ENCODE peak calls at places on chromosomes 11 and 22, in four cellular contexts. S, D, P and V are unnamed samples.

GRCh38 chr11:32435511-32435946 is at the start of gene WT1:
- DNase-seq in S (peak), D (no peak), P (no peak), V (peak)

GRCh38 chr11:86446163-86446923 is 71.7 kb downstream of the CCDC81 start:
- DNase-seq in P (no peak), S (no peak), D (no peak), V (no peak)

GRCh38 chr11:26087095-26087935 is 244.6 kb upstream of the ANO3 start:
- DNase-seq in S (no peak), P (no peak), D (peak), V (no peak)

GRCh38 chr11:69891421-69892236 is 72.4 kb upstream of the FGF3 start:
- DNase-seq in S (no peak), P (peak), D (no peak), V (no peak)

GRCh38 chr11:46099973-46100335 is 21.3 kb downstream of the PHF21A start:
- DNase-seq in S (no peak), P (no peak), D (no peak), V (no peak)

GRCh38 chr11:33039274-33040126 is at the start of gene TCP11L1:
- DNase-seq in P (peak), D (peak), S (peak), V (peak)

GRCh38 chr11:73154178-73154577 is 12.1 kb upstream of the FCHSD2 start:
- DNase-seq in P (no peak), D (peak), S (no peak), V (no peak)

GRCh38 chr22:49869855-49870712 is 16.4 kb downstream of the ZBED4 start:
- DNase-seq in P (no peak), D (no peak), S (no peak), V (no peak)

GRCh38 chr22:36977401-36977861 is 41.8 kb downstream of the TST start:
- DNase-seq in D (peak), S (peak), P (peak), V (peak)

GRCh38 chr11:66983275-66983924 is 8.3 kb downstream of the C11orf86 start:
- DNase-seq in P (no peak), D (no peak), S (no peak), V (no peak)

GRCh38 chr11:116257092-116257491 is 515.7 kb downstream of the BUD13 start:
- DNase-seq in P (no peak), S (peak), D (no peak), V (peak)

GRCh38 chr11:112961751-112962747 is 829 bp downstream of the NCAM1 start:
- DNase-seq in D (no peak), P (no peak), S (no peak), V (peak)

GRCh38 chr11:120272303-120272702 is 32.4 kb downstream of the POU2F3 start:
- DNase-seq in P (no peak), S (no peak), D (no peak), V (no peak)

GRCh38 chr11:118581057-118581456 is 8.8 kb downstream of the ARCN1 start:
- DNase-seq in S (no peak), P (no peak), D (no peak), V (no peak)

GRCh38 chr11:16261836-16262644 is 94.3 kb downstream of the SOX6 start:
- DNase-seq in P (peak), D (no peak), S (no peak), V (no peak)

GRCh38 chr11:86523738-86524602 is 148.4 kb downstream of the ME3 start:
- DNase-seq in S (peak), P (peak), D (no peak), V (no peak)

GRCh38 chr22:37126882-37127281 is 17.4 kb upstream of the TMPRSS6 start:
- DNase-seq in D (no peak), P (no peak), S (peak), V (peak)

GRCh38 chr11:13667795-13668101 is 720 bp upstream of the FAR1 start:
- DNase-seq in S (no peak), P (no peak), D (no peak), V (no peak)

GRCh38 chr11:85965202-85965601 is 103.7 kb downstream of the PICALM start:
- DNase-seq in S (no peak), D (no peak), P (no peak), V (no peak)

GRCh38 chr22:27391092-27391770 is 410.3 kb downstream of the MN1 start:
- DNase-seq in D (no peak), S (no peak), P (no peak), V (no peak)

GRCh38 chr11:68690671-68691401 is 6.5 kb downstream of the GAL start:
- DNase-seq in S (no peak), P (no peak), D (no peak), V (no peak)

GRCh38 chr11:33514079-33514690 is 186.4 kb downstream of the C11orf91 start:
- DNase-seq in D (no peak), P (no peak), S (no peak), V (no peak)

GRCh38 chr11:129610125-129610524 is 205.5 kb upstream of the TMEM45B start:
- DNase-seq in D (no peak), P (no peak), S (no peak), V (no peak)

GRCh38 chr11:84905411-84905810 is 721.7 kb downstream of the DLG2 start:
- DNase-seq in D (no peak), P (no peak), S (no peak), V (no peak)

GRCh38 chr11:84899740-84900139 is 727.4 kb downstream of the DLG2 start:
- DNase-seq in P (peak), S (no peak), D (no peak), V (peak)

GRCh38 chr11:84899134-84899533 is 728.0 kb downstream of the DLG2 start:
- DNase-seq in D (no peak), S (no peak), P (no peak), V (no peak)

GRCh38 chr11:84901986-84902385 is 725.2 kb downstream of the DLG2 start:
- DNase-seq in P (no peak), S (no peak), D (no peak), V (no peak)

GRCh38 chr11:84902445-84902844 is 724.7 kb downstream of the DLG2 start:
- DNase-seq in S (no peak), D (no peak), P (no peak), V (no peak)
- TF ChIP-seq TARDBP in S (no peak), D (no peak), P (no peak), V (no peak)

GRCh38 chr11:36510567-36511020 is 522 bp upstream of the TRAF6 start:
- DNase-seq in P (no peak), S (no peak), D (no peak), V (no peak)

GRCh38 chr11:36509265-36509664 is 807 bp downstream of the TRAF6 start:
- DNase-seq in P (no peak), S (peak), D (no peak), V (no peak)

GRCh38 chr11:36509694-36510566 is at the start of gene TRAF6:
- DNase-seq in P (peak), S (peak), D (no peak), V (peak)

GRCh38 chr11:36507824-36508489 is 2.1 kb downstream of the TRAF6 start:
- DNase-seq in D (no peak), S (no peak), P (no peak), V (no peak)

DNA sequence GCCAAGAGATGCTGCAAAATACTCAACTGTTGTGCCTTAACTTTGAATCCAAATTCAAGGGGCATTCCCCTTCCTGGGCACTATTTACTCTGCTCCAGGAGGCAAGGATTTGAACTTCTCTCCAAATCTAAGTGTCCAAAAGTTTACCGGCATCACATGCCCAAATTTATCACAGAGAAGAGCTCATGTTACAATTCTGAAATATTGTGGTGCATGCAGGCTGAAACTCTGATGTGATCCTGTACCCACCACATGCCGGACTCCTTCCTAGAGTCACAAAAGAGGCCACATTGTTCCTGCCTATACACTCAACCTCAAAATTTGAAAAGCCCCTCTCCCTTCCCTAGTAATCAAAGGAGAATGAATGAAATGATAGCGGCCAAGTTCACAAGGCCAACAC is 1.3 kb downstream of the TRAF6 start:
- DNase-seq in S (no peak), D (no peak), P (no peak), V (no peak)
- TF ChIP-seq SP1 in S (no peak), D (no peak), P (no peak), V (no peak)

GRCh38 chr22:23638611-23639010 is 6.5 kb upstream of the DRICH1 start:
- DNase-seq in P (no peak), D (no peak), S (no peak), V (no peak)
- TF ChIP-seq TARDBP in P (no peak), D (no peak), S (no peak), V (no peak)

DNA sequence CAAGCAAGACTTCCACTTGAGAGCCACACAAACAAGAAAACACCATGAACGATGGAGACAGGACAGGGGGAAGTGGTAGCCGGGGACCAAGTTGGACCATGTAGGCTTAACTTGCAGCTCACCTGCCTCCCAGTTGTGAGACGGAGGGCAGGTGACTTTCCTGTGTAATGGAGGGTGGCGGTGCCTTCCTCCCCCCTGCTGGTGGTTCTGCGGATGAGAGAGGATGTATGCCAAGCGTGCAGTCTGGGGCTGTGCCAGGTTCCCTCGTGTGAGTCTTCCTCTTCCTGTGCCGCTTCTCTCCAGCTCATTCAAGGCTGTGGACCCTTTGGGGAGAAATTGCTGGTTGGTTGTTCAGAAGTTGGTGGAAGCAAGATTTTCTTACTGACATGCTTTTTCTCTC is 35.1 kb downstream of the MPPED1 start:
- DNase-seq in S (no peak), P (no peak), D (no peak), V (no peak)
- TF ChIP-seq SP1 in S (no peak), P (no peak), D (no peak), V (no peak)

DNA sequence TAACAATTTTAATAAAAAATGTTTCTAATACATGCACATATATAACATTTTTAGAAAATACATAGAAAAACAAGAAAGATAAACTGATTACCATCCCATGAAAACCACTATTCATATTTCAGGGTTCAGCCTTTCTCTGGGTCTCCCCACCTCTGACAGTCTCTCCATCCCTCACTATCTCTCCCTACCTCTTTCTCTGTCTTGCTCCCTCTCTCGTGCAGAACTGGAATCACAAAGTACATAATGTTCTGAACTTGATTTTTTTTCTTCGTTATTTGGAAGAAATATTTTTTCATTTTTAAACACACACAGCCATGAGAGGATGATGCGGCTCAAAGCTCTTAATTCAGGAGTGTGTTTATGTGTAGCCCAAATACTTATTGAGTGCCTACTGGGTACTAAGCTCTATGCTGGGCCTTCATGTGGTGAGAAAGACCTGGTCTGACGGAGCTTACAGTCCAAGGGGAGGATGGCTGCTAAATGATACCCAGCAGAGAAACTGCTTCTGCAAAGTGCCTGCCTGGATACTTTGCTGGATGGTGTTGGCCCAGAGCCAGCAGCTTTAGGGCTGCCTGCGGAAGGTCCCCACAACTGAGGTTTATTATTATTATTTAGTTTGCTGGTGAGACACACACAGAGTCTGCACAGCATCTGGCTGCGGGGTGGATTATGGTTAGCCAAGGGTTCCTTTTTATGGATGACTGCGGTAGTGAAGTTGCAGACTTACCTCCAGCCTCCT is 42.6 kb downstream of the SC5D start:
- DNase-seq in D (no peak), S (no peak), P (no peak), V (no peak)
- TF ChIP-seq TARDBP in D (no peak), S (no peak), P (no peak), V (no peak)

GRCh38 chr11:35373284-35373933 is 45.9 kb downstream of the SLC1A2 start:
- DNase-seq in P (peak), D (no peak), S (no peak), V (no peak)

GRCh38 chr11:35375332-35376125 is 43.8 kb downstream of the SLC1A2 start:
- DNase-seq in S (no peak), D (no peak), P (no peak), V (no peak)

GRCh38 chr11:35372565-35373283 is 46.6 kb downstream of the SLC1A2 start:
- DNase-seq in P (no peak), D (no peak), S (no peak), V (no peak)

GRCh38 chr11:35377262-35377661 is 42.1 kb downstream of the SLC1A2 start:
- DNase-seq in P (no peak), S (no peak), D (no peak), V (no peak)

GRCh38 chr11:35376613-35377012 is 42.7 kb downstream of the SLC1A2 start:
- DNase-seq in D (no peak), S (no peak), P (no peak), V (no peak)
- TF ChIP-seq SP1 in D (no peak), S (no peak), P (no peak), V (no peak)

DNA sequence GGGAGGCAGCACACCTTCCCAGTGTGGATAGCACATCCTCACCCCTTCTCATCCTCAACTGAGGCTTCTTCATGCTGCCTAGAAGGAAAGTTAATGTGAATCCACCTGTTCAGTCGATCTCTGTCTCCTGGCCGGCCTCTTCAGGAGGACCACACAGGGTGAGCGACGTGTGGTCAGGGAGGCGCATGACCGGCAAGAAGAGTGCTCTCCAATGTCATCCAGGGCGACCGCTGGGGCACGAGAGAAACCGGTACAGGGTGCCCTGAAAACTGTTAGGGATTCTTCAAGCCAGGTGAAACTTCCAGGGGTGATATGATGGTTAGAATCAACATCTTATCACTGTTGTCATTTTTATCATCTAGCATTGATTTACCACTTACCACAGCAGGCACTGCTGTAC is 43.0 kb downstream of the IGSF9B start:
- DNase-seq in S (no peak), P (no peak), D (no peak), V (no peak)
- TF ChIP-seq TARDBP in S (no peak), P (no peak), D (no peak), V (no peak)